ENCODE peak calls at places on chromosomes 7 and 10, in seven cellular contexts. One of them, this sample, is unnamed.

GRCh38 chr7:79923953-79924352 is 210.7 kb upstream of the GNAI1 start:
- DNase-seq in upper lobe of right lung: no peak
- DNase-seq in colonic mucosa: no peak
- DNase-seq in uterus: no peak
- DNase-seq in transverse colon: no peak
- DNase-seq in mucosa of descending colon: no peak
- DNase-seq in hepatocyte: no peak
- DNase-seq in this sample: no peak

GRCh38 chr10:3419719-3420495 is 247.3 kb upstream of the PITRM1 start:
- DNase-seq in upper lobe of right lung: no peak
- DNase-seq in colonic mucosa: no peak
- DNase-seq in uterus: no peak
- DNase-seq in transverse colon: no peak
- DNase-seq in mucosa of descending colon: no peak
- DNase-seq in hepatocyte: no peak
- DNase-seq in this sample: no peak

GRCh38 chr7:82697897-82698296 is 254.3 kb upstream of the CACNA2D1 start:
- DNase-seq in upper lobe of right lung: no peak
- DNase-seq in colonic mucosa: no peak
- DNase-seq in uterus: no peak
- DNase-seq in transverse colon: no peak
- DNase-seq in mucosa of descending colon: no peak
- DNase-seq in hepatocyte: no peak
- DNase-seq in this sample: no peak

GRCh38 chr7:30660331-30661255 is 21.7 kb downstream of the CRHR2 start:
- DNase-seq in upper lobe of right lung: no peak
- DNase-seq in colonic mucosa: no peak
- DNase-seq in uterus: no peak
- DNase-seq in transverse colon: no peak
- DNase-seq in mucosa of descending colon: no peak
- DNase-seq in hepatocyte: no peak
- DNase-seq in this sample: no peak

GRCh38 chr10:119668461-119668860 is 17.3 kb downstream of the BAG3 start:
- DNase-seq in upper lobe of right lung: no peak
- DNase-seq in colonic mucosa: no peak
- DNase-seq in uterus: no peak
- DNase-seq in transverse colon: no peak
- DNase-seq in mucosa of descending colon: no peak
- DNase-seq in hepatocyte: no peak
- DNase-seq in this sample: no peak

GRCh38 chr10:28991326-28991725 is 297.5 kb upstream of the LYZL1 start:
- DNase-seq in upper lobe of right lung: no peak
- DNase-seq in colonic mucosa: peak; percentile 27
- DNase-seq in uterus: no peak
- DNase-seq in transverse colon: no peak
- DNase-seq in mucosa of descending colon: no peak
- DNase-seq in hepatocyte: peak; percentile 48
- DNase-seq in this sample: no peak

GRCh38 chr7:77799078-77799964 is 748 bp downstream of the PHTF2 start:
- DNase-seq in upper lobe of right lung: peak; percentile 74
- DNase-seq in colonic mucosa: peak; percentile 53
- DNase-seq in uterus: peak; percentile 33
- DNase-seq in transverse colon: peak; percentile 37
- DNase-seq in mucosa of descending colon: peak; percentile 78
- DNase-seq in hepatocyte: peak; percentile 61
- DNase-seq in this sample: no peak

GRCh38 chr7:120725376-120726039 is 132.4 kb downstream of the TSPAN12 start:
- DNase-seq in upper lobe of right lung: no peak
- DNase-seq in colonic mucosa: no peak
- DNase-seq in uterus: no peak
- DNase-seq in transverse colon: no peak
- DNase-seq in mucosa of descending colon: no peak
- DNase-seq in hepatocyte: peak; percentile 69
- DNase-seq in this sample: no peak

GRCh38 chr7:14210075-14210474 is 220.6 kb upstream of the ETV1 start:
- DNase-seq in upper lobe of right lung: no peak
- DNase-seq in colonic mucosa: no peak
- DNase-seq in uterus: no peak
- DNase-seq in transverse colon: no peak
- DNase-seq in mucosa of descending colon: no peak
- DNase-seq in hepatocyte: no peak
- DNase-seq in this sample: no peak

GRCh38 chr7:95976369-95976768 is 204.0 kb downstream of the DYNC1I1 start:
- DNase-seq in upper lobe of right lung: no peak
- DNase-seq in colonic mucosa: no peak
- DNase-seq in uterus: no peak
- DNase-seq in transverse colon: no peak
- DNase-seq in mucosa of descending colon: no peak
- DNase-seq in hepatocyte: no peak
- DNase-seq in this sample: no peak

GRCh38 chr7:23981314-23981713 is 271.3 kb downstream of the STK31 start:
- DNase-seq in upper lobe of right lung: no peak
- DNase-seq in colonic mucosa: no peak
- DNase-seq in uterus: no peak
- DNase-seq in transverse colon: no peak
- DNase-seq in mucosa of descending colon: no peak
- DNase-seq in hepatocyte: no peak
- DNase-seq in this sample: no peak

GRCh38 chr7:23981758-23982157 is 271.7 kb downstream of the STK31 start:
- DNase-seq in upper lobe of right lung: no peak
- DNase-seq in colonic mucosa: no peak
- DNase-seq in uterus: no peak
- DNase-seq in transverse colon: no peak
- DNase-seq in mucosa of descending colon: no peak
- DNase-seq in hepatocyte: no peak
- DNase-seq in this sample: no peak

DNA sequence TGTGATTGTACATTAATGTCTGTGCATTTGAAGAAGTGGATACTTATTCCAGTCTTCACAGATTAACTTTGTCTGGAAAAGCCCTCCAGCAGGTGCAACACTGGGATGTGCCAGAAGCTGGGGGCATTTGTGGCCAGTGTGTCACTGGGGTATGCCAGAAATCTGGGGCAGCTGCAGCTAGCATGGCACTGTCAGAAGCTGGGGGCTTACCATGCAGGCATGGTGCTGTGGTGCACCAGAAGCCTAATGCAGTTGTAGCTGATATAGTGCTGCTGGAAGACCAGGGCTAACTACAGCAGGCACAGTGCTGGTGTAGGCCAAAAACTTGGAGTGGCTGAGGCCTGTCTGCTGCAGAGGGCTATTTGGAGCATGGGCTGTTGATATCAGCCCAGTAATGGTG is 270.1 kb downstream of the STK31 start:
- DNase-seq in upper lobe of right lung: no peak
- DNase-seq in colonic mucosa: no peak
- DNase-seq in uterus: no peak
- DNase-seq in transverse colon: no peak
- DNase-seq in mucosa of descending colon: no peak
- DNase-seq in hepatocyte: no peak
- DNase-seq in this sample: no peak
- H3K9me3 ChIP-seq in upper lobe of right lung: no peaks in the 10 kb centered on the region
- H3K9me3 ChIP-seq in colonic mucosa: no peaks in the 10 kb centered on the region
- H3K9me3 ChIP-seq in uterus: no peaks in the 10 kb centered on the region
- H3K9me3 ChIP-seq in transverse colon: no peaks in the 10 kb centered on the region
- H3K9me3 ChIP-seq in mucosa of descending colon: peaks cover 4% of the 10 kb centered on the region
- H3K9me3 ChIP-seq in hepatocyte: no peaks in the 10 kb centered on the region
- H3K9me3 ChIP-seq in this sample: no peaks in the 10 kb centered on the region

DNA sequence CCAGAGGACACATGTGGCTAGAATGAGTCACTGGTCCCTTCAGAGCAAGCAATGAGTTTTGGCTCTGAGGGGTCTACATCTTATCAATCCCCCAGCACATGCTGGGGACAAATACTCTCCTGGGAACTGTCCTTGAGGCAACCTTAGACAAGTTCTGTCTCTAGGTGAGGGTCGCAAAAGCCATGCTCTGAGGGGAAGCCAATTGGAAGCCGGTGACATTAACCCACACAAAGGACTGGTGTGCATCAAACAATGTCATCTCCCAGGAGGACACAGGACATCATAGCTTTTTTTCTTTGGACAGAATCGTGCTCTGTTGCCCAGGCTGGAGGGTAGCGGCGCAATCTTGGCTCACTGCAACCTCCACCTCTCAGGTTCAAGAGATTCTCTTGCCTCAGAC is 111.6 kb upstream of the ZNF722 start:
- DNase-seq in upper lobe of right lung: no peak
- DNase-seq in colonic mucosa: no peak
- DNase-seq in uterus: no peak
- DNase-seq in transverse colon: no peak
- DNase-seq in mucosa of descending colon: no peak
- DNase-seq in hepatocyte: no peak
- DNase-seq in this sample: no peak
- H3K9me3 ChIP-seq in upper lobe of right lung: peaks cover 5% of the 10 kb centered on the region
- H3K9me3 ChIP-seq in colonic mucosa: no peaks in the 10 kb centered on the region
- H3K9me3 ChIP-seq in uterus: peaks cover 4% of the 10 kb centered on the region
- H3K9me3 ChIP-seq in transverse colon: peaks cover 28% of the 10 kb centered on the region
- H3K9me3 ChIP-seq in mucosa of descending colon: peaks cover 90% of the 10 kb centered on the region
- H3K9me3 ChIP-seq in hepatocyte: peaks cover 5% of the 10 kb centered on the region
- H3K9me3 ChIP-seq in this sample: no peaks in the 10 kb centered on the region

GRCh38 chr10:130656582-130657133 is 520.5 kb downstream of the GLRX3 start:
- DNase-seq in upper lobe of right lung: no peak
- DNase-seq in colonic mucosa: no peak
- DNase-seq in uterus: no peak
- DNase-seq in transverse colon: no peak
- DNase-seq in mucosa of descending colon: no peak
- DNase-seq in hepatocyte: no peak
- DNase-seq in this sample: no peak

GRCh38 chr10:130656187-130656575 is 520.0 kb downstream of the GLRX3 start:
- DNase-seq in upper lobe of right lung: no peak
- DNase-seq in colonic mucosa: no peak
- DNase-seq in uterus: no peak
- DNase-seq in transverse colon: no peak
- DNase-seq in mucosa of descending colon: no peak
- DNase-seq in hepatocyte: no peak
- DNase-seq in this sample: no peak

GRCh38 chr10:130652964-130653578 is 516.9 kb downstream of the GLRX3 start:
- DNase-seq in upper lobe of right lung: no peak
- DNase-seq in colonic mucosa: no peak
- DNase-seq in uterus: no peak
- DNase-seq in transverse colon: no peak
- DNase-seq in mucosa of descending colon: no peak
- DNase-seq in hepatocyte: no peak
- DNase-seq in this sample: no peak

GRCh38 chr10:130655313-130656186 is 519.4 kb downstream of the GLRX3 start:
- DNase-seq in upper lobe of right lung: no peak
- DNase-seq in colonic mucosa: no peak
- DNase-seq in uterus: no peak
- DNase-seq in transverse colon: no peak
- DNase-seq in mucosa of descending colon: no peak
- DNase-seq in hepatocyte: no peak
- DNase-seq in this sample: no peak

GRCh38 chr10:130654726-130655125 is 518.5 kb downstream of the GLRX3 start:
- DNase-seq in upper lobe of right lung: no peak
- DNase-seq in colonic mucosa: no peak
- DNase-seq in uterus: no peak
- DNase-seq in transverse colon: no peak
- DNase-seq in mucosa of descending colon: no peak
- DNase-seq in hepatocyte: no peak
- DNase-seq in this sample: no peak
- H3K9me3 ChIP-seq in upper lobe of right lung: no peaks in the 10 kb centered on the region
- H3K9me3 ChIP-seq in colonic mucosa: no peaks in the 10 kb centered on the region
- H3K9me3 ChIP-seq in uterus: no peaks in the 10 kb centered on the region
- H3K9me3 ChIP-seq in transverse colon: no peaks in the 10 kb centered on the region
- H3K9me3 ChIP-seq in mucosa of descending colon: peaks cover 5% of the 10 kb centered on the region
- H3K9me3 ChIP-seq in hepatocyte: no peaks in the 10 kb centered on the region
- H3K9me3 ChIP-seq in this sample: no peaks in the 10 kb centered on the region

DNA sequence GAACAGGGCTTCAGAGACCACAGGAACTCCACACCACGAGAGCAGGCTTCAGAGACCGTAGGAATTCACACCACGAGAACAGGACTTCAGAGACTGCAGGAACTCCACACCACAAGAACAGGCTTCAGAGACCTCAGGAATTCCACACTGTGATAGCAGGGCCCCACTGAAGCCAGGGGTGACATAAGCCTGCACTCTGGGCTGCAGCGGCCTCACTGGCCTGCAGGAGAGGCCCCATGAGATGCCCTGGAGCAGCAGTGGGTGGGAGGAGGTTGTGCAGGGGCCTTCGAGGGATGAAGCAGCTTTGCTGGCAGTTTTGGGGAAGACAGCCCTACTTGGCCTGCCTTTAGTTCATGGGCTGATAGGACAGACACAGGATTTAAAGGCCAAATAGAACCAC is 614.7 kb downstream of the PTPRN2 start:
- DNase-seq in upper lobe of right lung: no peak
- DNase-seq in colonic mucosa: no peak
- DNase-seq in uterus: no peak
- DNase-seq in transverse colon: no peak
- DNase-seq in mucosa of descending colon: no peak
- DNase-seq in hepatocyte: no peak
- DNase-seq in this sample: no peak
- H3K9me3 ChIP-seq in upper lobe of right lung: peaks cover 13% of the 10 kb centered on the region
- H3K9me3 ChIP-seq in colonic mucosa: no peaks in the 10 kb centered on the region
- H3K9me3 ChIP-seq in uterus: no peaks in the 10 kb centered on the region
- H3K9me3 ChIP-seq in transverse colon: peaks cover 10% of the 10 kb centered on the region
- H3K9me3 ChIP-seq in mucosa of descending colon: peaks cover 26% of the 10 kb centered on the region
- H3K9me3 ChIP-seq in hepatocyte: no peaks in the 10 kb centered on the region
- H3K9me3 ChIP-seq in this sample: no peaks in the 10 kb centered on the region

This sample was measured in T-helper 17 cell.